ENCODE peak calls at places on chromosomes 6 and 20, in eight cellular contexts. One of them, this sample, is unnamed.

GRCh38 chr6:32223258-32224235 is at the start of gene NOTCH4:
- DNase-seq in dermis blood vessel endothelial cell: peak; percentile 68
- DNase-seq in effector memory CD8-positive, alpha-beta T cell: no peak
- DNase-seq in WTC11: no peak
- DNase-seq in activated naive CD8-positive, alpha-beta T cell treated with anti-CD3 and anti-CD28 coated beads, Interleukin-2, amount 50 U/mL, for 24 hours: no peak
- DNase-seq in T-helper 2 cell treated with Interferon-gamma antibody and Interleukin-4, amounts not matched to agents 5 μg/mL and 100 μg/mL, for 36 hours: no peak
- DNase-seq in mammary epithelial cell: no peak
- DNase-seq in lung: no peak
- DNase-seq in this sample: no peak

GRCh38 chr20:63828951-63829350 is 2.1 kb downstream of the ZBTB46 start:
- DNase-seq in dermis blood vessel endothelial cell: no peak
- DNase-seq in effector memory CD8-positive, alpha-beta T cell: no peak
- DNase-seq in WTC11: no peak
- DNase-seq in activated naive CD8-positive, alpha-beta T cell treated with anti-CD3 and anti-CD28 coated beads, Interleukin-2, amount 50 U/mL, for 24 hours: no peak
- DNase-seq in T-helper 2 cell treated with Interferon-gamma antibody and Interleukin-4, amounts not matched to agents 5 μg/mL and 100 μg/mL, for 36 hours: no peak
- DNase-seq in mammary epithelial cell: no peak
- DNase-seq in lung: no peak
- DNase-seq in this sample: no peak

GRCh38 chr6:18845891-18846290 is 458.7 kb downstream of the RNF144B start:
- DNase-seq in dermis blood vessel endothelial cell: no peak
- DNase-seq in effector memory CD8-positive, alpha-beta T cell: no peak
- DNase-seq in WTC11: no peak
- DNase-seq in activated naive CD8-positive, alpha-beta T cell treated with anti-CD3 and anti-CD28 coated beads, Interleukin-2, amount 50 U/mL, for 24 hours: no peak
- DNase-seq in T-helper 2 cell treated with Interferon-gamma antibody and Interleukin-4, amounts not matched to agents 5 μg/mL and 100 μg/mL, for 36 hours: no peak
- DNase-seq in mammary epithelial cell: peak; percentile 55
- DNase-seq in lung: no peak
- DNase-seq in this sample: no peak

GRCh38 chr6:89048985-89049384 is 31.6 kb upstream of the PNRC1 start:
- DNase-seq in dermis blood vessel endothelial cell: no peak
- DNase-seq in effector memory CD8-positive, alpha-beta T cell: no peak
- DNase-seq in WTC11: no peak
- DNase-seq in activated naive CD8-positive, alpha-beta T cell treated with anti-CD3 and anti-CD28 coated beads, Interleukin-2, amount 50 U/mL, for 24 hours: no peak
- DNase-seq in T-helper 2 cell treated with Interferon-gamma antibody and Interleukin-4, amounts not matched to agents 5 μg/mL and 100 μg/mL, for 36 hours: no peak
- DNase-seq in mammary epithelial cell: peak; percentile 35
- DNase-seq in lung: no peak
- DNase-seq in this sample: no peak

GRCh38 chr6:45500924-45501816 is 123.4 kb upstream of the SUPT3H start:
- DNase-seq in dermis blood vessel endothelial cell: peak; percentile 6
- DNase-seq in effector memory CD8-positive, alpha-beta T cell: no peak
- DNase-seq in WTC11: peak; percentile 30
- DNase-seq in activated naive CD8-positive, alpha-beta T cell treated with anti-CD3 and anti-CD28 coated beads, Interleukin-2, amount 50 U/mL, for 24 hours: no peak
- DNase-seq in T-helper 2 cell treated with Interferon-gamma antibody and Interleukin-4, amounts not matched to agents 5 μg/mL and 100 μg/mL, for 36 hours: no peak
- DNase-seq in mammary epithelial cell: no peak
- DNase-seq in lung: no peak
- DNase-seq in this sample: no peak

GRCh38 chr6:51147756-51148155 is 329.1 kb downstream of the TFAP2B start:
- DNase-seq in dermis blood vessel endothelial cell: no peak
- DNase-seq in effector memory CD8-positive, alpha-beta T cell: no peak
- DNase-seq in WTC11: no peak
- DNase-seq in activated naive CD8-positive, alpha-beta T cell treated with anti-CD3 and anti-CD28 coated beads, Interleukin-2, amount 50 U/mL, for 24 hours: no peak
- DNase-seq in T-helper 2 cell treated with Interferon-gamma antibody and Interleukin-4, amounts not matched to agents 5 μg/mL and 100 μg/mL, for 36 hours: no peak
- DNase-seq in mammary epithelial cell: peak; percentile 37
- DNase-seq in lung: no peak
- DNase-seq in this sample: no peak

GRCh38 chr20:2403291-2404052 is 22.8 kb downstream of the TGM6 start:
- DNase-seq in dermis blood vessel endothelial cell: no peak
- DNase-seq in effector memory CD8-positive, alpha-beta T cell: no peak
- DNase-seq in WTC11: no peak
- DNase-seq in activated naive CD8-positive, alpha-beta T cell treated with anti-CD3 and anti-CD28 coated beads, Interleukin-2, amount 50 U/mL, for 24 hours: no peak
- DNase-seq in T-helper 2 cell treated with Interferon-gamma antibody and Interleukin-4, amounts not matched to agents 5 μg/mL and 100 μg/mL, for 36 hours: no peak
- DNase-seq in mammary epithelial cell: no peak
- DNase-seq in lung: no peak
- DNase-seq in this sample: no peak

GRCh38 chr6:96899019-96899418 is 1.3 kb upstream of the NDUFAF4 start:
- DNase-seq in dermis blood vessel endothelial cell: peak; percentile 70
- DNase-seq in effector memory CD8-positive, alpha-beta T cell: no peak
- DNase-seq in WTC11: no peak
- DNase-seq in activated naive CD8-positive, alpha-beta T cell treated with anti-CD3 and anti-CD28 coated beads, Interleukin-2, amount 50 U/mL, for 24 hours: no peak
- DNase-seq in T-helper 2 cell treated with Interferon-gamma antibody and Interleukin-4, amounts not matched to agents 5 μg/mL and 100 μg/mL, for 36 hours: no peak
- DNase-seq in mammary epithelial cell: peak; percentile 16
- DNase-seq in lung: no peak
- DNase-seq in this sample: no peak

GRCh38 chr6:53862517-53863457 is 68.0 kb downstream of the LRRC1 start:
- DNase-seq in dermis blood vessel endothelial cell: peak; percentile 55
- DNase-seq in effector memory CD8-positive, alpha-beta T cell: no peak
- DNase-seq in WTC11: no peak
- DNase-seq in activated naive CD8-positive, alpha-beta T cell treated with anti-CD3 and anti-CD28 coated beads, Interleukin-2, amount 50 U/mL, for 24 hours: no peak
- DNase-seq in T-helper 2 cell treated with Interferon-gamma antibody and Interleukin-4, amounts not matched to agents 5 μg/mL and 100 μg/mL, for 36 hours: no peak
- DNase-seq in mammary epithelial cell: peak; percentile 32
- DNase-seq in lung: no peak
- DNase-seq in this sample: no peak

GRCh38 chr6:160667854-160668481 is 3.9 kb upstream of the LPA start:
- DNase-seq in dermis blood vessel endothelial cell: no peak
- DNase-seq in effector memory CD8-positive, alpha-beta T cell: no peak
- DNase-seq in WTC11: peak; percentile 76
- DNase-seq in activated naive CD8-positive, alpha-beta T cell treated with anti-CD3 and anti-CD28 coated beads, Interleukin-2, amount 50 U/mL, for 24 hours: peak; percentile 29
- DNase-seq in T-helper 2 cell treated with Interferon-gamma antibody and Interleukin-4, amounts not matched to agents 5 μg/mL and 100 μg/mL, for 36 hours: peak; percentile 7
- DNase-seq in mammary epithelial cell: peak; percentile 12
- DNase-seq in lung: no peak
- DNase-seq in this sample: no peak

GRCh38 chr6:75493400-75494064 is at the start of gene FILIP1:
- DNase-seq in dermis blood vessel endothelial cell: no peak
- DNase-seq in effector memory CD8-positive, alpha-beta T cell: no peak
- DNase-seq in WTC11: no peak
- DNase-seq in activated naive CD8-positive, alpha-beta T cell treated with anti-CD3 and anti-CD28 coated beads, Interleukin-2, amount 50 U/mL, for 24 hours: no peak
- DNase-seq in T-helper 2 cell treated with Interferon-gamma antibody and Interleukin-4, amounts not matched to agents 5 μg/mL and 100 μg/mL, for 36 hours: no peak
- DNase-seq in mammary epithelial cell: no peak
- DNase-seq in lung: peak; percentile 46
- DNase-seq in this sample: no peak

GRCh38 chr6:89928604-89929003 is 34.3 kb downstream of the GJA10 start:
- DNase-seq in dermis blood vessel endothelial cell: peak; percentile 57
- DNase-seq in effector memory CD8-positive, alpha-beta T cell: no peak
- DNase-seq in WTC11: no peak
- DNase-seq in activated naive CD8-positive, alpha-beta T cell treated with anti-CD3 and anti-CD28 coated beads, Interleukin-2, amount 50 U/mL, for 24 hours: no peak
- DNase-seq in T-helper 2 cell treated with Interferon-gamma antibody and Interleukin-4, amounts not matched to agents 5 μg/mL and 100 μg/mL, for 36 hours: peak; percentile 23
- DNase-seq in mammary epithelial cell: peak; percentile 43
- DNase-seq in lung: no peak
- DNase-seq in this sample: no peak

GRCh38 chr6:4647414-4648365 is 128.5 kb upstream of the CDYL start:
- DNase-seq in dermis blood vessel endothelial cell: peak; percentile 85
- DNase-seq in effector memory CD8-positive, alpha-beta T cell: no peak
- DNase-seq in WTC11: peak; percentile 88
- DNase-seq in activated naive CD8-positive, alpha-beta T cell treated with anti-CD3 and anti-CD28 coated beads, Interleukin-2, amount 50 U/mL, for 24 hours: peak; percentile 50
- DNase-seq in T-helper 2 cell treated with Interferon-gamma antibody and Interleukin-4, amounts not matched to agents 5 μg/mL and 100 μg/mL, for 36 hours: peak; percentile 19
- DNase-seq in mammary epithelial cell: peak; percentile 63
- DNase-seq in lung: peak; percentile 68
- DNase-seq in this sample: peak; percentile 59

GRCh38 chr20:58271596-58272460 is 37.7 kb upstream of the RAB22A start:
- DNase-seq in dermis blood vessel endothelial cell: no peak
- DNase-seq in effector memory CD8-positive, alpha-beta T cell: no peak
- DNase-seq in WTC11: no peak
- DNase-seq in activated naive CD8-positive, alpha-beta T cell treated with anti-CD3 and anti-CD28 coated beads, Interleukin-2, amount 50 U/mL, for 24 hours: peak; percentile 50
- DNase-seq in T-helper 2 cell treated with Interferon-gamma antibody and Interleukin-4, amounts not matched to agents 5 μg/mL and 100 μg/mL, for 36 hours: peak; percentile 72
- DNase-seq in mammary epithelial cell: no peak
- DNase-seq in lung: no peak
- DNase-seq in this sample: no peak

This sample was measured in 8988T.